ENCODE peak calls at places on chromosomes 5 and 9, in five cellular contexts. One of them, this sample, is unnamed.

GRCh38 chr5:164614707-164615106 is 1109.3 kb downstream of the MAT2B start:
- DNase-seq in mesenchymal stem cell: no peak
- DNase-seq in foreskin fibroblast: no peak
- DNase-seq in effector memory CD4-positive, alpha-beta T cell: no peak
- DNase-seq in fibroblast of mammary gland: no peak
- DNase-seq in this sample: no peak

GRCh38 chr9:98099346-98099745 is 19.7 kb downstream of the TRIM14 start:
- DNase-seq in foreskin fibroblast: no peak
- DNase-seq in fibroblast of mammary gland: no peak
- DNase-seq in effector memory CD4-positive, alpha-beta T cell: no peak
- DNase-seq in mesenchymal stem cell: no peak
- DNase-seq in this sample: no peak

GRCh38 chr9:133351908-133352634 is 4.1 kb downstream of the RPL7A start:
- DNase-seq in mesenchymal stem cell: peak; percentile 66
- DNase-seq in foreskin fibroblast: peak; percentile 73
- DNase-seq in effector memory CD4-positive, alpha-beta T cell: no peak
- DNase-seq in fibroblast of mammary gland: peak; percentile 81
- DNase-seq in this sample: no peak

GRCh38 chr9:102049586-102050246 is 311.3 kb upstream of the GRIN3A start:
- DNase-seq in foreskin fibroblast: no peak
- DNase-seq in fibroblast of mammary gland: no peak
- DNase-seq in effector memory CD4-positive, alpha-beta T cell: no peak
- DNase-seq in mesenchymal stem cell: no peak
- DNase-seq in this sample: no peak

GRCh38 chr5:151082976-151083651 is 2.3 kb upstream of the TNIP1 start:
- DNase-seq in effector memory CD4-positive, alpha-beta T cell: peak; percentile 65
- DNase-seq in mesenchymal stem cell: peak; percentile 50
- DNase-seq in fibroblast of mammary gland: peak; percentile 26
- DNase-seq in foreskin fibroblast: no peak
- DNase-seq in this sample: no peak

GRCh38 chr5:146662229-146662628 is 146.2 kb upstream of the GPR151 start:
- DNase-seq in foreskin fibroblast: no peak
- DNase-seq in effector memory CD4-positive, alpha-beta T cell: no peak
- DNase-seq in fibroblast of mammary gland: peak; percentile 40
- DNase-seq in mesenchymal stem cell: peak; percentile 19
- DNase-seq in this sample: peak; percentile 5

GRCh38 chr5:75335952-75336624 is 932 bp upstream of the HMGCR start:
- DNase-seq in mesenchymal stem cell: peak; percentile 95
- DNase-seq in foreskin fibroblast: peak; percentile 78
- DNase-seq in effector memory CD4-positive, alpha-beta T cell: no peak
- DNase-seq in fibroblast of mammary gland: peak; percentile 88
- DNase-seq in this sample: no peak

GRCh38 chr5:168683247-168683926 is 104.2 kb upstream of the PANK3 start:
- DNase-seq in effector memory CD4-positive, alpha-beta T cell: no peak
- DNase-seq in mesenchymal stem cell: no peak
- DNase-seq in foreskin fibroblast: no peak
- DNase-seq in fibroblast of mammary gland: no peak
- DNase-seq in this sample: no peak

GRCh38 chr5:74186351-74187315 is 453.9 kb downstream of the ENC1 start:
- DNase-seq in fibroblast of mammary gland: no peak
- DNase-seq in effector memory CD4-positive, alpha-beta T cell: no peak
- DNase-seq in mesenchymal stem cell: no peak
- DNase-seq in foreskin fibroblast: no peak
- DNase-seq in this sample: no peak

GRCh38 chr5:169299651-169300467 is 1.1 kb downstream of the SLIT3 start:
- DNase-seq in foreskin fibroblast: no peak
- DNase-seq in effector memory CD4-positive, alpha-beta T cell: no peak
- DNase-seq in fibroblast of mammary gland: peak; percentile 28
- DNase-seq in mesenchymal stem cell: no peak
- DNase-seq in this sample: no peak

GRCh38 chr9:86022687-86023266 is 76.6 kb downstream of the GOLM1 start:
- DNase-seq in mesenchymal stem cell: no peak
- DNase-seq in foreskin fibroblast: no peak
- DNase-seq in effector memory CD4-positive, alpha-beta T cell: no peak
- DNase-seq in fibroblast of mammary gland: no peak
- DNase-seq in this sample: no peak

GRCh38 chr5:142145106-142145900 is 36.7 kb downstream of the NDFIP1 start:
- DNase-seq in foreskin fibroblast: peak; percentile 36
- DNase-seq in fibroblast of mammary gland: peak; percentile 83
- DNase-seq in effector memory CD4-positive, alpha-beta T cell: peak; percentile 2
- DNase-seq in mesenchymal stem cell: peak; percentile 77
- DNase-seq in this sample: peak; percentile 25

GRCh38 chr9:109506097-109506712 is 8.1 kb upstream of the PTPN3 start:
- DNase-seq in mesenchymal stem cell: peak; percentile 81
- DNase-seq in fibroblast of mammary gland: no peak
- DNase-seq in foreskin fibroblast: no peak
- DNase-seq in effector memory CD4-positive, alpha-beta T cell: no peak
- DNase-seq in this sample: no peak

GRCh38 chr5:88660947-88661869 is 221.8 kb downstream of the MEF2C start:
- DNase-seq in foreskin fibroblast: peak; percentile 85
- DNase-seq in fibroblast of mammary gland: peak; percentile 61
- DNase-seq in mesenchymal stem cell: peak; percentile 58
- DNase-seq in effector memory CD4-positive, alpha-beta T cell: no peak
- DNase-seq in this sample: no peak

GRCh38 chr5:167513383-167513782 is 778.1 kb upstream of the WWC1 start:
- DNase-seq in effector memory CD4-positive, alpha-beta T cell: no peak
- DNase-seq in foreskin fibroblast: no peak
- DNase-seq in fibroblast of mammary gland: no peak
- DNase-seq in mesenchymal stem cell: no peak
- DNase-seq in this sample: no peak

GRCh38 chr9:37582548-37583157 is 6.5 kb upstream of the FBXO10 start:
- DNase-seq in fibroblast of mammary gland: peak; percentile 82
- DNase-seq in mesenchymal stem cell: peak; percentile 77
- DNase-seq in foreskin fibroblast: peak; percentile 46
- DNase-seq in effector memory CD4-positive, alpha-beta T cell: no peak
- DNase-seq in this sample: no peak

GRCh38 chr5:103360475-103360874 is 101.9 kb downstream of the MACIR start:
- DNase-seq in mesenchymal stem cell: no peak
- DNase-seq in effector memory CD4-positive, alpha-beta T cell: no peak
- DNase-seq in foreskin fibroblast: no peak
- DNase-seq in fibroblast of mammary gland: peak; percentile 6
- DNase-seq in this sample: no peak

GRCh38 chr5:64532657-64533056 is 26.8 kb downstream of the RGS7BP start:
- DNase-seq in foreskin fibroblast: no peak
- DNase-seq in effector memory CD4-positive, alpha-beta T cell: no peak
- DNase-seq in fibroblast of mammary gland: no peak
- DNase-seq in mesenchymal stem cell: no peak
- DNase-seq in this sample: no peak

GRCh38 chr5:37933586-37933985 is 93.7 kb upstream of the GDNF start:
- DNase-seq in effector memory CD4-positive, alpha-beta T cell: no peak
- DNase-seq in mesenchymal stem cell: no peak
- DNase-seq in fibroblast of mammary gland: no peak
- DNase-seq in foreskin fibroblast: no peak
- DNase-seq in this sample: no peak

GRCh38 chr5:28810751-28811136 is 1772.4 kb upstream of the CDH9 start:
- DNase-seq in mesenchymal stem cell: no peak
- DNase-seq in fibroblast of mammary gland: no peak
- DNase-seq in foreskin fibroblast: no peak
- DNase-seq in effector memory CD4-positive, alpha-beta T cell: no peak
- DNase-seq in this sample: no peak

GRCh38 chr9:117411547-117411946 is 3.3 kb downstream of the ASTN2 start:
- DNase-seq in foreskin fibroblast: no peak
- DNase-seq in fibroblast of mammary gland: peak; percentile 19
- DNase-seq in effector memory CD4-positive, alpha-beta T cell: no peak
- DNase-seq in mesenchymal stem cell: peak; percentile 37
- DNase-seq in this sample: no peak

GRCh38 chr9:101705135-101705661 is 33.2 kb downstream of the GRIN3A start:
- DNase-seq in effector memory CD4-positive, alpha-beta T cell: no peak
- DNase-seq in foreskin fibroblast: no peak
- DNase-seq in mesenchymal stem cell: no peak
- DNase-seq in fibroblast of mammary gland: peak; percentile 19
- DNase-seq in this sample: no peak

GRCh38 chr9:36862206-36863145 is 171.6 kb downstream of the PAX5 start:
- DNase-seq in effector memory CD4-positive, alpha-beta T cell: no peak
- DNase-seq in mesenchymal stem cell: peak; percentile 32
- DNase-seq in foreskin fibroblast: peak; percentile 24
- DNase-seq in fibroblast of mammary gland: peak; percentile 33
- DNase-seq in this sample: no peak

GRCh38 chr5:83220331-83220730 is 143.0 kb downstream of the XRCC4 start:
- DNase-seq in fibroblast of mammary gland: peak; percentile 1
- DNase-seq in effector memory CD4-positive, alpha-beta T cell: no peak
- DNase-seq in foreskin fibroblast: no peak
- DNase-seq in mesenchymal stem cell: no peak
- DNase-seq in this sample: no peak

GRCh38 chr5:160685219-160685618 is 166.8 kb downstream of the ATP10B start:
- DNase-seq in fibroblast of mammary gland: no peak
- DNase-seq in effector memory CD4-positive, alpha-beta T cell: no peak
- DNase-seq in foreskin fibroblast: no peak
- DNase-seq in mesenchymal stem cell: no peak
- DNase-seq in this sample: no peak

GRCh38 chr9:7320139-7320538 is 479.4 kb downstream of the DMAC1 start:
- DNase-seq in mesenchymal stem cell: peak; percentile 100
- DNase-seq in fibroblast of mammary gland: peak; percentile 100
- DNase-seq in effector memory CD4-positive, alpha-beta T cell: no peak
- DNase-seq in foreskin fibroblast: peak; percentile 98
- DNase-seq in this sample: peak; percentile 10

GRCh38 chr9:110575169-110575568 is 4.4 kb downstream of the SVEP1 start:
- DNase-seq in fibroblast of mammary gland: peak; percentile 50
- DNase-seq in effector memory CD4-positive, alpha-beta T cell: no peak
- DNase-seq in mesenchymal stem cell: no peak
- DNase-seq in foreskin fibroblast: peak; percentile 28
- DNase-seq in this sample: no peak

GRCh38 chr5:14386882-14387575 is 194.6 kb upstream of the OTULINL start:
- DNase-seq in effector memory CD4-positive, alpha-beta T cell: no peak
- DNase-seq in mesenchymal stem cell: no peak
- DNase-seq in fibroblast of mammary gland: no peak
- DNase-seq in foreskin fibroblast: no peak
- DNase-seq in this sample: no peak

GRCh38 chr9:88722753-88723152 is 187.8 kb downstream of the NXNL2 start:
- DNase-seq in effector memory CD4-positive, alpha-beta T cell: no peak
- DNase-seq in mesenchymal stem cell: peak; percentile 21
- DNase-seq in fibroblast of mammary gland: no peak
- DNase-seq in foreskin fibroblast: no peak
- DNase-seq in this sample: no peak

GRCh38 chr5:172544371-172545120 is 90.2 kb upstream of the SH3PXD2B start:
- DNase-seq in foreskin fibroblast: no peak
- DNase-seq in fibroblast of mammary gland: no peak
- DNase-seq in effector memory CD4-positive, alpha-beta T cell: no peak
- DNase-seq in mesenchymal stem cell: no peak
- DNase-seq in this sample: no peak

GRCh38 chr5:82784521-82784920 is 292.7 kb downstream of the TMEM167A start:
- DNase-seq in mesenchymal stem cell: no peak
- DNase-seq in effector memory CD4-positive, alpha-beta T cell: no peak
- DNase-seq in fibroblast of mammary gland: no peak
- DNase-seq in foreskin fibroblast: no peak
- DNase-seq in this sample: no peak

GRCh38 chr9:12695474-12695873 is 2.3 kb downstream of the TYRP1 start:
- DNase-seq in effector memory CD4-positive, alpha-beta T cell: no peak
- DNase-seq in foreskin fibroblast: peak; percentile 10
- DNase-seq in fibroblast of mammary gland: no peak
- DNase-seq in mesenchymal stem cell: no peak
- DNase-seq in this sample: no peak

GRCh38 chr9:127934986-127935385 is 2.7 kb downstream of the DPM2 start:
- DNase-seq in fibroblast of mammary gland: no peak
- DNase-seq in foreskin fibroblast: no peak
- DNase-seq in mesenchymal stem cell: no peak
- DNase-seq in effector memory CD4-positive, alpha-beta T cell: no peak
- DNase-seq in this sample: no peak
- H3K4me3 ChIP-seq in fibroblast of mammary gland: no peak overlapping the region
- H3K4me3 ChIP-seq in foreskin fibroblast: no peak overlapping the region
- H3K4me3 ChIP-seq in mesenchymal stem cell: no peak overlapping the region
- H3K4me3 ChIP-seq in effector memory CD4-positive, alpha-beta T cell: no peak overlapping the region
- H3K4me3 ChIP-seq in this sample: no peak overlapping the region

GRCh38 chr9:106023455-106023854 is 329.1 kb downstream of the TMEM38B start:
- DNase-seq in foreskin fibroblast: no peak
- DNase-seq in mesenchymal stem cell: no peak
- DNase-seq in effector memory CD4-positive, alpha-beta T cell: no peak
- DNase-seq in fibroblast of mammary gland: no peak
- DNase-seq in this sample: no peak

GRCh38 chr9:106017198-106017740 is 322.9 kb downstream of the TMEM38B start:
- DNase-seq in foreskin fibroblast: no peak
- DNase-seq in effector memory CD4-positive, alpha-beta T cell: no peak
- DNase-seq in fibroblast of mammary gland: no peak
- DNase-seq in mesenchymal stem cell: no peak
- DNase-seq in this sample: no peak

GRCh38 chr9:106019702-106020101 is 325.4 kb downstream of the TMEM38B start:
- DNase-seq in foreskin fibroblast: no peak
- DNase-seq in mesenchymal stem cell: no peak
- DNase-seq in fibroblast of mammary gland: no peak
- DNase-seq in effector memory CD4-positive, alpha-beta T cell: no peak
- DNase-seq in this sample: no peak

GRCh38 chr9:106019017-106019692 is 324.8 kb downstream of the TMEM38B start:
- DNase-seq in effector memory CD4-positive, alpha-beta T cell: no peak
- DNase-seq in mesenchymal stem cell: no peak
- DNase-seq in foreskin fibroblast: no peak
- DNase-seq in fibroblast of mammary gland: no peak
- DNase-seq in this sample: no peak
- H3K4me3 ChIP-seq in effector memory CD4-positive, alpha-beta T cell: no peak overlapping the region
- H3K4me3 ChIP-seq in mesenchymal stem cell: no peak overlapping the region
- H3K4me3 ChIP-seq in foreskin fibroblast: no peak overlapping the region
- H3K4me3 ChIP-seq in fibroblast of mammary gland: no peak overlapping the region
- H3K4me3 ChIP-seq in this sample: no peak overlapping the region

DNA sequence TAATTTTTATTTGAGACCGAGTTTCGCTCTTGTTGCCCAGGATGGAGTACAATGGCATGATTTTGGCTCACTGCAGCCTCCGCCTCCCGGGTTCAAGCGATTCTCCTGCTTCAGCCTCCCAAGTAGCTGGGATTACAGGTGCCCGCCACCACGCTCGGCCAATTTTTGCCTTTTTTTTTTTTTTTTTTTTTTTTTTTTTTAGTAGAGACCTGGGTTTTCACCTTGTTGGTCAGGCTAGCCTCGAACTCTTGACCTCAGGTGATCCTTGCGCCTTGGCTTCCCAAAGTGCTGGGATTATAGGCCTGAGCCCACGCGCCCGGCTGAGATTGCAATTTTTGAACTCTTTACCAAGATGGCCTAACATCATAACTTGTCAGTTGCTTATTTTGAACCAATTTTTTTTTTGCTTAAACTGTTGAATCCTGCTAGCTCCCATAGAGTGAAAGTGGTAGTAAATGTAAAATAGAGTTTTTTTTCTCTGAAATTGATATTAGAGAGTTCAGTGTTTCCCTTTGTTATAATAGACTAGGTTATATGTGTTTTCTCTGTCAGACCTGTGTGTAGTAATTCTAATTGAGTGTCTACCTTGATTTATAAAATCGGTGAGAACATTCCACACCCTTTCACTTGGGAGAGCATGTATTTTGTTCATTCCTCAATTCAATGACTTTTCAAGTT is 3.8 kb downstream of the GPBP1 start:
- DNase-seq in foreskin fibroblast: no peak
- DNase-seq in mesenchymal stem cell: no peak
- DNase-seq in effector memory CD4-positive, alpha-beta T cell: no peak
- DNase-seq in fibroblast of mammary gland: no peak
- DNase-seq in this sample: no peak
- H3K4me3 ChIP-seq in foreskin fibroblast: peak overlapping the region; percentile 95
- H3K4me3 ChIP-seq in mesenchymal stem cell: peak overlapping the region; percentile 95
- H3K4me3 ChIP-seq in effector memory CD4-positive, alpha-beta T cell: peak overlapping the region; percentile 93
- H3K4me3 ChIP-seq in fibroblast of mammary gland: peak overlapping the region; percentile 92
- H3K4me3 ChIP-seq in this sample: peak overlapping the region; percentile 41

DNA sequence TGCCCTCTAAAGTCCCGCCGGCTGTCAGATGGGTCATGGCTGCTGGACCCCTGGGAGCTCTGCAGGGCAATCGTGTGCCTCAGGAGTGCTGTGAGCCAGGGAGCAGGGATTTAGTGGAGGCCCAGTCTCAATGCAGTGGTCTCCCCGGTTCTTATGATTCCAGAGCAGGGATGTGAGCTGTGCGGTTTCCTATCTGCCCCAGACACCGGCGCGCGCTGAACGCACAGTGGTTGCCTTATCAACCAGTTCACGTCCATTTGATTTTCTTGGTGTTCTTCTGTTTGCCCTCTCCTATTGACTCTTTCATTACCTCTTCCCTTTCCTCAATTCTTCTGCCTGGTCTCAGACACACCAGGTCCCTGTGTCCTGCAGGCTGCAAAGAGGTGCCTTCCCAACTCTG is 55.5 kb downstream of the HMCN2 start:
- DNase-seq in mesenchymal stem cell: no peak
- DNase-seq in foreskin fibroblast: no peak
- DNase-seq in fibroblast of mammary gland: no peak
- DNase-seq in effector memory CD4-positive, alpha-beta T cell: no peak
- DNase-seq in this sample: no peak
- H3K4me3 ChIP-seq in mesenchymal stem cell: no peak overlapping the region
- H3K4me3 ChIP-seq in foreskin fibroblast: no peak overlapping the region
- H3K4me3 ChIP-seq in fibroblast of mammary gland: no peak overlapping the region
- H3K4me3 ChIP-seq in effector memory CD4-positive, alpha-beta T cell: no peak overlapping the region
- H3K4me3 ChIP-seq in this sample: no peak overlapping the region